ENCODE peak calls at places on chromosomes 4 and X, in five cellular contexts. L is HEK293T; C is mesothelial cell of epicardium; G is activated T-cell treated with anti-CD3 and anti-CD28 coated beads, Interleukin-2, amount 50 U/mL, for 72 hours; D is GM06990. J is an unnamed sample.
A peak's percentile ranks its signal among the peaks of the same experiment; 100 is the strongest.

GRCh38 chr4:72896515-72896914 is 173.0 kb downstream of the COX18 start:
- DNase-seq in L (no peak), C (no peak), G (no peak), D (no peak), J (no peak)

GRCh38 chr4:19983072-19983471 is 268.6 kb upstream of the SLIT2 start:
- DNase-seq in L (no peak), C (no peak), G (no peak), D (no peak), J (no peak)

GRCh38 chrX:107205770-107206696 is at the start of the genes DNAAF6 and NUP62CL:
- DNase-seq in L (peak; percentile 88), C (peak; percentile 23), G (peak; percentile 66), D (peak; percentile 55), J (peak; percentile 71)

GRCh38 chrX:17635231-17635630 is 102.1 kb upstream of the SCML1 start:
- DNase-seq in L (peak; percentile 64), C (no peak), G (no peak), D (no peak), J (no peak)

GRCh38 chrX:11588097-11588496 is 77.6 kb downstream of the ARHGAP6 start:
- DNase-seq in L (no peak), C (no peak), G (no peak), D (no peak), J (no peak)

GRCh38 chrX:13937370-13938052 is 92.2 kb downstream of the GEMIN8 start:
- DNase-seq in L (peak; percentile 23), C (no peak), G (no peak), D (no peak), J (peak; percentile 7)

GRCh38 chr4:75710246-75710645 is 14.1 kb upstream of the USO1 start:
- DNase-seq in L (no peak), C (no peak), G (no peak), D (no peak), J (no peak)

GRCh38 chr4:184825394-184826314 is at the start of gene ACSL1:
- DNase-seq in L (peak; percentile 87), C (peak; percentile 54), G (peak; percentile 83), D (peak; percentile 86), J (peak; percentile 98)

GRCh38 chr4:2954358-2955185 is 8.6 kb downstream of the NOP14 start:
- DNase-seq in L (no peak), C (no peak), G (peak; percentile 86), D (peak; percentile 78), J (peak; percentile 66)

GRCh38 chr4:183249854-183250253 is 70.2 kb downstream of the CLDN22 start:
- DNase-seq in L (peak; percentile 10), C (no peak), G (peak; percentile 25), D (no peak), J (peak; percentile 10)

GRCh38 chr4:147714575-147715401 is 17.1 kb upstream of the ARHGAP10 start:
- DNase-seq in L (no peak), C (no peak), G (no peak), D (no peak), J (no peak)

GRCh38 chr4:125735107-125735506 is 420.4 kb downstream of the FAT4 start:
- DNase-seq in L (no peak), C (peak; percentile 23), G (no peak), D (no peak), J (no peak)

GRCh38 chr4:14167876-14168510 is 540.5 kb upstream of the BOD1L1 start:
- DNase-seq in L (no peak), C (no peak), G (no peak), D (no peak), J (no peak)

GRCh38 chr4:81173213-81173612 is 41.8 kb downstream of the PRKG2 start:
- DNase-seq in L (no peak), C (no peak), G (no peak), D (no peak), J (no peak)

GRCh38 chr4:75398501-75398900 is 115.7 kb downstream of the RCHY1 start:
- DNase-seq in L (no peak), C (no peak), G (no peak), D (no peak), J (no peak)

GRCh38 chr4:176791591-176792347 is 953 bp downstream of the VEGFC start:
- DNase-seq in L (peak; percentile 39), C (peak; percentile 20), G (no peak), D (no peak), J (peak; percentile 23)

GRCh38 chr4:99670409-99671073 is 12.9 kb upstream of the C4orf54 start:
- DNase-seq in L (no peak), C (no peak), G (no peak), D (no peak), J (no peak)

GRCh38 chrX:131703646-131704045 is 159.8 kb downstream of the OR13H1 start:
- DNase-seq in L (peak; percentile 28), C (no peak), G (no peak), D (no peak), J (no peak)

GRCh38 chr4:106268731-106269272 is 47.2 kb downstream of the TBCK start:
- DNase-seq in L (no peak), C (no peak), G (no peak), D (no peak), J (no peak)